ENCODE peak calls at places on chromosomes 6 and 20, in ten cellular contexts. O is NCI-H2029 treated with DMSO at 0.1 percent for 48 hours; R is RCC 7860; C is stimulated activated CD8-positive, alpha-beta memory T cell treated with anti-CD3 and anti-CD28 coated beads, Interleukin-4, amount 100 ng/mL, for 1 hour; B is Caki2; L is C1 segment of cervical spinal cord; A is left ventricle myocardium inferior; V is heart right ventricle; M is mesendoderm; X is adipocyte. H is an unnamed sample.

GRCh38 chr6:169070506-169071176 is 183.0 kb downstream of the THBS2 start:
- DNase-seq in O (no peak), R (peak), C (no peak), B (peak), L (peak), A (peak), V (peak), M (peak), X (peak), H (peak)

GRCh38 chr6:118739976-118740771 is 88.8 kb upstream of the CEP85L start:
- DNase-seq in O (peak), R (no peak), C (no peak), B (no peak), L (no peak), A (no peak), V (no peak), M (no peak), X (peak), H (no peak)

GRCh38 chr6:160348552-160349441 is 619 bp downstream of the SLC22A3 start:
- DNase-seq in O (peak), R (no peak), C (no peak), B (peak), L (no peak), A (no peak), V (no peak), M (peak), X (peak), H (no peak)

GRCh38 chr6:36857325-36857724 is 17.3 kb downstream of the PPIL1 start:
- DNase-seq in O (no peak), R (no peak), C (no peak), B (no peak), L (no peak), A (no peak), V (no peak), M (no peak), X (no peak), H (no peak)

GRCh38 chr20:60477958-60478357 is 519.7 kb downstream of the CDH26 start:
- DNase-seq in O (no peak), R (no peak), C (no peak), B (no peak), L (no peak), A (peak), V (no peak), M (no peak), X (no peak), H (peak)

GRCh38 chr20:24605937-24606455 is 136.6 kb downstream of the SYNDIG1 start:
- DNase-seq in O (no peak), R (no peak), C (no peak), B (no peak), L (no peak), A (no peak), V (no peak), M (no peak), X (no peak), H (no peak)

GRCh38 chr6:7825986-7826385 is 84.6 kb downstream of the TXNDC5 start:
- DNase-seq in O (no peak), R (no peak), C (no peak), B (no peak), L (no peak), A (no peak), V (no peak), M (no peak), X (no peak), H (no peak)

GRCh38 chr20:21739682-21740081 is 34.2 kb downstream of the PAX1 start:
- DNase-seq in O (no peak), R (no peak), C (no peak), B (no peak), L (no peak), A (no peak), V (no peak), M (peak), X (no peak), H (no peak)

GRCh38 chr6:21133902-21134301 is 459.6 kb upstream of the SOX4 start:
- DNase-seq in O (no peak), R (no peak), C (no peak), B (no peak), L (no peak), A (no peak), V (no peak), M (peak), X (no peak), H (no peak)

GRCh38 chr20:35326021-35326731 is 34.0 kb upstream of the FAM83C start:
- DNase-seq in O (no peak), R (no peak), C (no peak), B (no peak), L (no peak), A (no peak), V (no peak), M (no peak), X (peak), H (no peak)

GRCh38 chr6:9140861-9141534 is 705.7 kb upstream of the SLC35B3 start:
- DNase-seq in O (peak), R (no peak), C (no peak), B (no peak), L (no peak), A (no peak), V (no peak), M (no peak), X (peak), H (no peak)

GRCh38 chr6:128432394-128432793 is 88.0 kb downstream of the PTPRK start:
- DNase-seq in O (no peak), R (peak), C (no peak), B (no peak), L (no peak), A (no peak), V (no peak), M (no peak), X (peak), H (no peak)

GRCh38 chr20:16059841-16060240 is 513.4 kb downstream of the KIF16B start:
- DNase-seq in O (no peak), R (no peak), C (no peak), B (no peak), L (no peak), A (no peak), V (no peak), M (no peak), X (no peak), H (no peak)

GRCh38 chr20:46400828-46401477 is 5.5 kb downstream of the ELMO2 start:
- DNase-seq in O (no peak), R (no peak), C (no peak), B (no peak), L (no peak), A (no peak), V (no peak), M (peak), X (peak), H (no peak)

GRCh38 chr6:36607782-36608386 is 13.7 kb downstream of the SRSF3 start:
- DNase-seq in O (no peak), R (no peak), C (no peak), B (no peak), L (no peak), A (no peak), V (no peak), M (no peak), X (no peak), H (no peak)

GRCh38 chr6:88709819-88710246 is 253.6 kb downstream of the RNGTT start:
- DNase-seq in O (no peak), R (no peak), C (no peak), B (no peak), L (no peak), A (no peak), V (no peak), M (no peak), X (no peak), H (no peak)

GRCh38 chr6:95784019-95784418 is 206.7 kb downstream of the MANEA start:
- DNase-seq in O (no peak), R (no peak), C (no peak), B (no peak), L (no peak), A (no peak), V (no peak), M (no peak), X (no peak), H (no peak)

GRCh38 chr6:124462746-124463145 is 499.5 kb upstream of the RNF217 start:
- DNase-seq in O (no peak), R (no peak), C (no peak), B (no peak), L (no peak), A (no peak), V (no peak), M (no peak), X (no peak), H (no peak)

GRCh38 chr20:40073535-40074111 is 615.4 kb downstream of the MAFB start:
- DNase-seq in O (no peak), R (no peak), C (no peak), B (no peak), L (no peak), A (no peak), V (no peak), M (peak), X (no peak), H (no peak)

GRCh38 chr20:46894971-46895905 is 595 bp downstream of the EYA2 start:
- DNase-seq in O (peak), R (no peak), C (no peak), B (peak), L (no peak), A (no peak), V (no peak), M (peak), X (peak), H (peak)

GRCh38 chr6:123519191-123519510 is 117.6 kb downstream of the TRDN start:
- DNase-seq in O (no peak), R (no peak), C (no peak), B (no peak), L (peak), A (peak), V (peak), M (no peak), X (no peak), H (peak)

GRCh38 chr6:133991096-133991593 is 38.1 kb downstream of the TBPL1 start:
- DNase-seq in O (no peak), R (no peak), C (no peak), B (peak), L (no peak), A (no peak), V (no peak), M (peak), X (peak), H (no peak)

GRCh38 chr6:150683320-150683719 is 83.6 kb downstream of the PLEKHG1 start:
- DNase-seq in O (no peak), R (no peak), C (no peak), B (no peak), L (no peak), A (peak), V (peak), M (no peak), X (no peak), H (no peak)

GRCh38 chr6:43402819-43403218 is 24.5 kb upstream of the ABCC10 start:
- DNase-seq in O (no peak), R (no peak), C (no peak), B (no peak), L (no peak), A (no peak), V (no peak), M (peak), X (no peak), H (no peak)

GRCh38 chr20:16098890-16099639 is 474.2 kb downstream of the KIF16B start:
- DNase-seq in O (no peak), R (no peak), C (no peak), B (no peak), L (no peak), A (no peak), V (no peak), M (peak), X (peak), H (no peak)

GRCh38 chr6:150202934-150203333 is 60.1 kb downstream of the PPP1R14C start:
- DNase-seq in O (no peak), R (no peak), C (no peak), B (no peak), L (no peak), A (no peak), V (no peak), M (no peak), X (no peak), H (no peak)

GRCh38 chr6:117547688-117548621 is 54.4 kb downstream of the GOPC start:
- DNase-seq in O (no peak), R (peak), C (no peak), B (no peak), L (peak), A (peak), V (peak), M (no peak), X (peak), H (peak)

GRCh38 chr6:147384737-147385710 is 123.5 kb upstream of the SAMD5 start:
- DNase-seq in O (no peak), R (no peak), C (no peak), B (no peak), L (no peak), A (no peak), V (no peak), M (no peak), X (no peak), H (no peak)

GRCh38 chr6:142907017-142907470 is 37.9 kb downstream of the HIVEP2 start:
- DNase-seq in O (no peak), R (no peak), C (no peak), B (no peak), L (no peak), A (no peak), V (no peak), M (no peak), X (no peak), H (no peak)

GRCh38 chr20:371755-372542 is 8.6 kb upstream of the TRIB3 start:
- DNase-seq in O (no peak), R (peak), C (no peak), B (no peak), L (no peak), A (no peak), V (peak), M (peak), X (peak), H (peak)

GRCh38 chr6:47464052-47464451 is 13.5 kb upstream of the CD2AP start:
- DNase-seq in O (peak), R (no peak), C (no peak), B (peak), L (no peak), A (no peak), V (no peak), M (no peak), X (no peak), H (no peak)

GRCh38 chr20:51426879-51427624 is 115.5 kb downstream of the NFATC2 start:
- DNase-seq in O (no peak), R (no peak), C (no peak), B (no peak), L (no peak), A (no peak), V (no peak), M (no peak), X (no peak), H (no peak)

GRCh38 chr6:109349419-109349987 is 32.8 kb downstream of the CD164 start:
- DNase-seq in O (peak), R (no peak), C (no peak), B (no peak), L (no peak), A (no peak), V (peak), M (no peak), X (peak), H (no peak)

GRCh38 chr20:6228302-6228843 is 105.5 kb upstream of the FERMT1 start:
- DNase-seq in O (no peak), R (no peak), C (no peak), B (no peak), L (no peak), A (no peak), V (no peak), M (no peak), X (no peak), H (no peak)

GRCh38 chr20:17648782-17649730 is 33.0 kb downstream of the RRBP1 start:
- DNase-seq in O (peak), R (no peak), C (no peak), B (no peak), L (no peak), A (no peak), V (no peak), M (no peak), X (peak), H (peak)

GRCh38 chr20:50126662-50127061 is 13.7 kb upstream of the UBE2V1 start:
- DNase-seq in O (peak), R (no peak), C (no peak), B (peak), L (no peak), A (no peak), V (no peak), M (no peak), X (no peak), H (no peak)

GRCh38 chr6:47428288-47428687 is 49.3 kb upstream of the CD2AP start:
- DNase-seq in O (no peak), R (no peak), C (no peak), B (no peak), L (no peak), A (no peak), V (no peak), M (no peak), X (no peak), H (no peak)

GRCh38 chr20:60565093-60565492 is 606.9 kb downstream of the CDH26 start:
- DNase-seq in O (no peak), R (no peak), C (no peak), B (no peak), L (no peak), A (no peak), V (no peak), M (no peak), X (no peak), H (no peak)

GRCh38 chr20:34709044-34709835 is 5.1 kb downstream of the TP53INP2 start:
- DNase-seq in O (no peak), R (peak), C (peak), B (peak), L (peak), A (peak), V (peak), M (peak), X (peak), H (peak)